ENCODE peak calls at places on chromosome 11, in ten cellular contexts. M, R, D, X, L, W, I, Z, O and T are unnamed samples.

GRCh38 chr11:58688779-58689503 is 42.8 kb downstream of the GLYAT start:
- DNase-seq in M (no peak), R (no peak), D (no peak), X (no peak), L (no peak), W (no peak), I (no peak), Z (no peak), O (no peak), T (no peak)

GRCh38 chr11:44761546-44761961 is 34.8 kb downstream of the TSPAN18 start:
- DNase-seq in M (no peak), R (no peak), D (no peak), X (no peak), L (no peak), W (peak; percentile 52), I (no peak), Z (no peak), O (no peak), T (no peak)

GRCh38 chr11:2194877-2195755 is 23.5 kb upstream of the TH start:
- DNase-seq in M (no peak), R (no peak), D (peak; percentile 25), X (peak; percentile 53), L (no peak), W (no peak), I (peak; percentile 71), Z (peak; percentile 61), O (peak; percentile 13), T (peak; percentile 94)

GRCh38 chr11:27945323-27945722 is 162.6 kb downstream of the KIF18A start:
- DNase-seq in M (no peak), R (no peak), D (no peak), X (no peak), L (no peak), W (no peak), I (no peak), Z (no peak), O (no peak), T (no peak)

GRCh38 chr11:73423506-73423905 is 47.3 kb downstream of the RELT start:
- DNase-seq in M (no peak), R (no peak), D (no peak), X (no peak), L (no peak), W (no peak), I (no peak), Z (no peak), O (no peak), T (no peak)

GRCh38 chr11:125579811-125580210 is 10.5 kb downstream of the EI24 start:
- DNase-seq in M (no peak), R (no peak), D (no peak), X (no peak), L (no peak), W (no peak), I (no peak), Z (no peak), O (no peak), T (peak; percentile 76)

GRCh38 chr11:73404048-73404447 is 27.8 kb downstream of the RELT start:
- DNase-seq in M (peak; percentile 73), R (peak; percentile 70), D (peak; percentile 80), X (peak; percentile 54), L (peak; percentile 79), W (peak; percentile 78), I (no peak), Z (peak; percentile 60), O (no peak), T (peak; percentile 50)

GRCh38 chr11:123183391-123184099 is 11.5 kb downstream of the CLMP start:
- DNase-seq in M (no peak), R (no peak), D (no peak), X (no peak), L (no peak), W (no peak), I (no peak), Z (no peak), O (no peak), T (no peak)

GRCh38 chr11:1879941-1880720 is 11.6 kb downstream of the PRR33 start:
- DNase-seq in M (peak; percentile 53), R (peak; percentile 55), D (peak; percentile 71), X (no peak), L (peak; percentile 82), W (peak; percentile 88), I (no peak), Z (no peak), O (no peak), T (no peak)

GRCh38 chr11:118914178-118914918 is 11.4 kb downstream of the BCL9L start:
- DNase-seq in M (no peak), R (peak; percentile 24), D (peak; percentile 50), X (no peak), L (peak; percentile 36), W (no peak), I (no peak), Z (peak; percentile 73), O (peak; percentile 67), T (peak; percentile 77)

GRCh38 chr11:118912742-118913410 is 12.8 kb downstream of the BCL9L start:
- DNase-seq in M (no peak), R (peak; percentile 38), D (no peak), X (no peak), L (no peak), W (no peak), I (no peak), Z (no peak), O (no peak), T (no peak)

GRCh38 chr11:118915396-118915795 is 10.3 kb downstream of the BCL9L start:
- DNase-seq in M (no peak), R (no peak), D (no peak), X (no peak), L (no peak), W (peak; percentile 58), I (no peak), Z (no peak), O (no peak), T (no peak)

GRCh38 chr11:118911880-118912741 is 13.6 kb downstream of the BCL9L start:
- DNase-seq in M (peak; percentile 86), R (peak; percentile 93), D (peak; percentile 89), X (no peak), L (peak; percentile 82), W (peak; percentile 97), I (no peak), Z (peak; percentile 61), O (peak; percentile 60), T (peak; percentile 81)

DNA sequence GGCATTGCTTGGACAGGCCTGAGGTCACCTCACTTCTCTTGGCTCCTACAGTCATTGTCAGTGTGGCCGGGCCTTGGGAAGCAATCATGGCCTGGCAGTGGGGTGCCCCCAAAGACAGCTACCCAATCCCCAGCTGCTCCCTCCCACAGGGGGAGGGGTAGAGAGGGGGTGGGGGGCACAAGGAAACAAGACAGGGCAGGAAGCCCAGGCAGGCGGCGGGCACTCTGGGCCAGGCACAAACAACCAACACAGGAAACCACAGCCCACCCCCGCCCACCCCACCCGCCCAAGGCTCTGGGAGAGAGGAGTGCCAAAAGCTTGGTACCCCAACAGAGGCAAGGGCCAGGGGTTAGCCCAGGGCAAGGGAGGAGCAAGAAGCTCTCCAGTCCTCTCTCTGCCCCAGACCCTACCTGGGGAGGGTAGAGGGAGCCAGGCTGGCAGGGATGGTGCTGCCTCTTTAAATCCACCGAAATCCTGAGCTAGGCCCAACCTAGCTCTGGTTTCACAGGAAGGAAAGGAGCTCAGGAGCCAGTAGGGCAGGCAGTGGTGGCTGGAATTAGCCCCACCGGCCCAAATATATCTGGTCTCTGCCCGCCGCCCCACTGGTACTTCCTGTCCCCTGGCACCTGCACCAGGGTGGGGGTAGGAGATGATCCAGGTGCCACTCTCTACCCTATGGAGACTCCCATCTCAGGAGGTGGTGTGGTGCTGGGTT is 12.2 kb downstream of the BCL9L start:
- DNase-seq in M (peak; percentile 67), R (peak; percentile 22), D (no peak), X (no peak), L (no peak), W (no peak), I (no peak), Z (no peak), O (no peak), T (no peak)
- H3K4me1 ChIP-seq in M (peaks cover 96% of the 10 kb centered on the region), R (peaks cover 59% of the 10 kb centered on the region), D (peaks cover 90% of the 10 kb centered on the region), X (peaks cover 100% of the 10 kb centered on the region), L (peaks cover 100% of the 10 kb centered on the region), W (no peaks in the 10 kb centered on the region), I (peaks cover 72% of the 10 kb centered on the region), Z (peaks cover 100% of the 10 kb centered on the region), O (peaks cover 100% of the 10 kb centered on the region), T (peaks cover 74% of the 10 kb centered on the region)

DNA sequence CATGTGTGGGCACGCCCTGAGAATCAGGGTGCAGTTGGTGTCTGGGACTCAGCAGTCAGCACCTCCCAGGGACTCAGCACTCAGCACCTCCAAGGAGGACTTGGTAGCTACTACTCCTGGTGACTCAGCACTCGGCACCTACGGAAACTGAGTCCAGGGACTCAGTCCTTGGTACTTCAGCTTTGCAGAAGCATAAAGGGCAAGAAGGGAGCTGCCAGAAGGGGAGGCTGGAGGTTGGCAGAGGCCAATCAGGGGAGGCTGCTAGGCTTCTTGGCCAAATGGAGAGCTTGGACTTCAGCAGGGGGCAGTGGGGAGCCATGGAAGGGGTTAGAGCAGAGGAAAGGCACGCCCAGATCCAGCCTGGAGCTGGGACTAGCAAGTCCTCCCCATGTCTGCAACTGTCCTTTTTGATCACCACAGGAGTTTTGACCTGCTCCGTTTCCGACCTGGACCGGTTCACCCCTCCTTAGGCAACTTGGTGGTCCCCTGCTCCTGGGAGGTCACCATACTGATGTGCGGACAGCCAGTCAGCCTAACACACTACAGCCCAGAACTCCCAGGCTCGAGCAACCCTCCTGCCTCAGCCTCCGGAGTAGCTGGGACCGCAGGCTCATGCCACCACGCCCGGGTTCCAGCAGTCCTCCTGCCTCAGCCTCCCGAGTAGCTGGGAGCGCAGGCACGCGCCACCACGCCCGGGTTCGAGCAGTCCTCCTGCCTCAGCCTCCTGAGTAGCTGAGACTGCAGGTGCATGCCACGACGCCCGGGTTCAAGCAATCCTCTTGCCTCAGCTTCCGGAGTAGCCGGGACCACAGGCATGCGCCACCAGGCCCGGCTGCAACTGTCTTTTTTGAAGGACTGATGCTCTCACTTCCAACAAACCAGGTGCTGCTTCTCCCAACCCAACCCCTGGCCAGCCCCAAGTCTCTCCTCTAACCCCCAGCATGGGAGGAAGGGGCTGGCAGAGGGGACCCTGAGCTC is 1.5 kb downstream of the ANO9 start:
- DNase-seq in M (no peak), R (no peak), D (peak; percentile 43), X (no peak), L (no peak), W (no peak), I (no peak), Z (no peak), O (no peak), T (peak; percentile 29)
- H3K4me3 ChIP-seq in M (no peak overlapping the region), R (no peak overlapping the region), D (no peak overlapping the region), X (peak overlapping the region; percentile 59), L (no peak overlapping the region), W (no peak overlapping the region), I (no peak overlapping the region), Z (no peak overlapping the region), O (no peak overlapping the region), T (no peak overlapping the region)

GRCh38 chr11:8603696-8604077 is 9.7 kb upstream of the STK33 start:
- DNase-seq in M (no peak), R (no peak), D (no peak), X (no peak), L (no peak), W (no peak), I (no peak), Z (no peak), O (no peak), T (no peak)
- H3K36me3 ChIP-seq in M (no peaks in the 10 kb centered on the region), R (no peaks in the 10 kb centered on the region), D (no peaks in the 10 kb centered on the region), X (no peaks in the 10 kb centered on the region), L (no peaks in the 10 kb centered on the region), W (no peaks in the 10 kb centered on the region), I (no peaks in the 10 kb centered on the region), Z (no peaks in the 10 kb centered on the region), O (no peaks in the 10 kb centered on the region), T (no peaks in the 10 kb centered on the region)

DNA sequence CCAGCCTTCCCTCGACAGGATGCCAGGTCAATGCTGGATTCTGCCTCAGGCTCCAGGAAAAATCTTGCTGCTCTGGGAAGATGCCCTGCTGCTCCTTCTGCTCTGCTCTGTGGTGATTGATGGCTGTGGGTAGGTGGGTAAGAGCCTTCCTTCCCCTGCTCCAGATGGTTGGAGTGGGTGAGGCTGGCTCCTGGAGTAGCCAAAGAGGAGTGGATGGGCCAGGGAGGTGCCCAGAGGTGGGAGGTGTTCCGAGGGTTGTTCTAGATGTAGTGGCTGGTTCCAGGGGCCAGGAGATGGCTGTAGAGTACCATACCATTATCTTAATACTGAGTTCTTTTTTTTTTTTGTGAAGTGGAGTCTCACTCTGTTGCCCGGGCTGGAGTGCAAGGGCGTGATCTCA is 99.6 kb upstream of the THY1 start:
- DNase-seq in M (no peak), R (no peak), D (no peak), X (no peak), L (no peak), W (no peak), I (no peak), Z (no peak), O (no peak), T (no peak)
- H3K4me1 ChIP-seq in M (no peaks in the 10 kb centered on the region), R (no peaks in the 10 kb centered on the region), D (no peaks in the 10 kb centered on the region), X (no peaks in the 10 kb centered on the region), L (no peaks in the 10 kb centered on the region), W (no peaks in the 10 kb centered on the region), I (no peaks in the 10 kb centered on the region), Z (no peaks in the 10 kb centered on the region), O (no peaks in the 10 kb centered on the region), T (no peaks in the 10 kb centered on the region)